ENCODE peak calls at places on chromosomes 13 and 19, in five cellular contexts. A is H54, E is PC-3, R is thyroid gland, X is pancreas. O is an unnamed sample.

GRCh38 chr13:19587635-19588300 is 26.4 kb upstream of the TPTE2 start:
- DNase-seq in A (no peak), E (peak), R (peak), X (peak), O (no peak)

GRCh38 chr13:52010890-52011689 is at the start of gene ATP7B:
- DNase-seq in A (peak), E (no peak), R (peak), X (peak), O (peak)

GRCh38 chr13:49373699-49374098 is 70.2 kb downstream of the CAB39L start:
- DNase-seq in A (no peak), E (no peak), R (no peak), X (no peak), O (no peak)

GRCh38 chr13:106156468-106156867 is 379.0 kb downstream of the EFNB2 start:
- DNase-seq in A (peak), E (peak), R (no peak), X (no peak), O (no peak)

GRCh38 chr19:35058370-35058769 is 16.8 kb downstream of the HPN start:
- DNase-seq in A (no peak), E (no peak), R (no peak), X (no peak), O (no peak)

GRCh38 chr19:58586131-58586765 is 13.1 kb upstream of the MZF1 start:
- DNase-seq in A (no peak), E (no peak), R (no peak), X (no peak), O (no peak)

GRCh38 chr13:23021921-23022320 is 158.9 kb upstream of the SGCG start:
- DNase-seq in A (no peak), E (no peak), R (no peak), X (no peak), O (no peak)

GRCh38 chr13:27455331-27455855 is 5.0 kb upstream of the MTIF3 start:
- DNase-seq in A (no peak), E (no peak), R (no peak), X (no peak), O (no peak)

GRCh38 chr19:12156254-12157058 is at the start of gene ZNF625:
- DNase-seq in A (peak), E (peak), R (peak), X (peak), O (peak)

GRCh38 chr13:106400282-106400681 is 135.2 kb downstream of the EFNB2 start:
- DNase-seq in A (no peak), E (no peak), R (no peak), X (no peak), O (no peak)

GRCh38 chr13:30319130-30319529 is 11.8 kb upstream of the KATNAL1 start:
- DNase-seq in A (no peak), E (no peak), R (no peak), X (no peak), O (no peak)

GRCh38 chr13:113759525-113760137 is 605 bp downstream of the TMEM255B start:
- DNase-seq in A (peak), E (peak), R (peak), X (no peak), O (no peak)

GRCh38 chr19:56261145-56261544 is 11.4 kb upstream of the EDDM13 start:
- DNase-seq in A (no peak), E (no peak), R (no peak), X (no peak), O (no peak)

GRCh38 chr13:105167385-105167784 is 1368.1 kb downstream of the EFNB2 start:
- DNase-seq in A (no peak), E (no peak), R (no peak), X (no peak), O (no peak)